ENCODE peak calls at places on chromosomes 5 and 9, in seven cellular contexts. I is neuronal stem cell, H is heart right ventricle, S is colonic mucosa, X is hepatocyte, J is pancreas, Z is GM23248. O is an unnamed sample. For H3K4me1, the result is how much of the 10 kb centered on the place peaks cover.

GRCh38 chr9:91186311-91187101 is 175.2 kb downstream of the AUH start:
- DNase-seq in I (no peak), H (no peak), S (no peak), X (no peak), J (no peak), Z (peak), O (peak)

GRCh38 chr9:97704327-97704677 is 7.2 kb upstream of the XPA start:
- DNase-seq in I (no peak), H (no peak), S (no peak), X (no peak), J (no peak), Z (peak), O (no peak)

GRCh38 chr5:154863291-154864080 is 5.1 kb downstream of the CNOT8 start:
- DNase-seq in I (no peak), H (no peak), S (no peak), X (no peak), J (no peak), Z (no peak), O (no peak)

GRCh38 chr5:87081511-87082372 is 185.9 kb upstream of the RASA1 start:
- DNase-seq in I (no peak), H (no peak), S (peak), X (no peak), J (no peak), Z (no peak), O (peak)

GRCh38 chr9:136925414-136926153 is 19.0 kb downstream of the FBXW5 start:
- DNase-seq in I (no peak), H (peak), S (no peak), X (peak), J (no peak), Z (no peak), O (no peak)

GRCh38 chr9:22279621-22280020 is 167.0 kb upstream of the DMRTA1 start:
- DNase-seq in I (no peak), H (no peak), S (no peak), X (no peak), J (no peak), Z (peak), O (no peak)

GRCh38 chr5:38725419-38725865 is 120.4 kb upstream of the OSMR start:
- DNase-seq in I (peak), H (no peak), S (no peak), X (no peak), J (no peak), Z (no peak), O (no peak)

GRCh38 chr9:130756460-130757152 is 63.0 kb downstream of the EXOSC2 start:
- DNase-seq in I (no peak), H (no peak), S (no peak), X (no peak), J (no peak), Z (no peak), O (no peak)

GRCh38 chr5:158921441-158922262 is 178.1 kb downstream of the EBF1 start:
- DNase-seq in I (no peak), H (no peak), S (no peak), X (no peak), J (no peak), Z (peak), O (no peak)

GRCh38 chr9:38360880-38361836 is 31.3 kb upstream of the ALDH1B1 start:
- DNase-seq in I (no peak), H (no peak), S (no peak), X (no peak), J (no peak), Z (no peak), O (no peak)

GRCh38 chr5:168291281-168291960 is at the start of gene WWC1:
- DNase-seq in I (no peak), H (peak), S (peak), X (peak), J (peak), Z (peak), O (peak)

GRCh38 chr5:21810737-21811316 is 1042.3 kb downstream of the CDH12 start:
- DNase-seq in I (peak), H (no peak), S (no peak), X (peak), J (no peak), Z (peak), O (no peak)

GRCh38 chr5:159206818-159207217 is 2.5 kb downstream of the RNF145 start:
- DNase-seq in I (no peak), H (no peak), S (no peak), X (no peak), J (no peak), Z (peak), O (no peak)

GRCh38 chr9:113222482-113222841 is 1.1 kb downstream of the SLC31A1 start:
- DNase-seq in I (no peak), H (no peak), S (peak), X (peak), J (peak), Z (peak), O (no peak)

GRCh38 chr5:135188233-135188909 is 154.3 kb upstream of the PITX1 start:
- DNase-seq in I (no peak), H (no peak), S (no peak), X (no peak), J (no peak), Z (no peak), O (no peak)

GRCh38 chr5:127878174-127878750 is 175.1 kb downstream of the CCDC192 start:
- DNase-seq in I (peak), H (peak), S (peak), X (peak), J (peak), Z (peak), O (peak)

GRCh38 chr5:174307031-174307408 is 261.5 kb downstream of the NSG2 start:
- DNase-seq in I (no peak), H (no peak), S (no peak), X (no peak), J (no peak), Z (no peak), O (no peak)

GRCh38 chr5:87074934-87075541 is 192.6 kb upstream of the RASA1 start:
- DNase-seq in I (no peak), H (no peak), S (peak), X (no peak), J (no peak), Z (no peak), O (no peak)

GRCh38 chr9:107705521-107705920 is 216.0 kb upstream of the KLF4 start:
- DNase-seq in I (no peak), H (no peak), S (no peak), X (no peak), J (no peak), Z (no peak), O (no peak)

GRCh38 chr9:107707419-107707837 is 217.9 kb upstream of the KLF4 start:
- DNase-seq in I (no peak), H (no peak), S (no peak), X (peak), J (no peak), Z (peak), O (no peak)

GRCh38 chr9:107706706-107707105 is 217.1 kb upstream of the KLF4 start:
- DNase-seq in I (no peak), H (no peak), S (no peak), X (no peak), J (no peak), Z (no peak), O (no peak)

GRCh38 chr9:107708786-107709185 is 219.2 kb upstream of the KLF4 start:
- DNase-seq in I (no peak), H (no peak), S (no peak), X (no peak), J (no peak), Z (no peak), O (no peak)

DNA sequence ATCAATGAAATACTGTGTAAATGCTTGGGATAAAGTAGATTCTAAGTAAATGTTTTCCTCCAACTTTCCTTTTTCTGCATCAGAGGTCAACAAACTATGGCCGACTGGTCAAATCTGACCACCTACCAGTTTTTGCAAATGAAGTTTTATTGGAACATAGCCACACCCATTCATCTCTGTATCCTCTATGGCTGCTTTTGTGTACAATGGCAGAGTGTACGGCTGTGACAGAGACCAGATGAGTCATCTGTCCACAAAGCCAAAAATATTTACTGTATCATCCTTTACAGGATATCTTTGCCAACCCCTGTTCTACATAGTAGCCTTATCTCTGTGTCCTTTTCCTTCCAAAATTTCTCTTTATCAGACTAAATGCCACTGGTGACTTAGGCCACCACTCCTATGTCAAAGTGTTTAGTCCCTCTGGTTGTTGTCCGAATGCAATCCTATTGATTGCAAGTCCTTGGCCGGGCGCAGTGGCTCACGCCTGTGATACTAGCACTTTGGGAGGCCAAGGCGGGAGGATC is 218.4 kb upstream of the KLF4 start:
- DNase-seq in I (no peak), H (no peak), S (no peak), X (no peak), J (no peak), Z (peak), O (no peak)
- H3K4me1 ChIP-seq in I (under half), H (under half), S (under half), X (under half), J (under half), Z (under half), O (under half)

DNA sequence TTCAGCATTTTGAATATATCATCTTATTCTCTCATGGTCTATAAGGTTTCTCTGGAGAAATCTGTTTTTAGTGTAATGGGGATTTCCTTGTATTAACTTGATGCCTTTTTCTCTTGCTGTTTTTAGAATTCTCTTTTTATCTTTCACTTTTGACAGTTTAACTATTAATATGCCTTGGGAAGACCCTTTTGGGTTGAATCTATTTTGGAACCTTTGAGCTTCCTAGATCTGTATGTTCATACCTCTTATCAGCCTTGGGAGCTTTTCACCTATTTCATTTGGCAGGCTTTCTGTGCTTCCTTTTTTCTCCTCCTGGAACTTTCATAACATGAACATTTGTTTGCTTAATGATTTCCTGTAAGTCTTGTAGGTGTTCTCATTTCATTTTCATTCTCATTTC is 22.2 kb downstream of the RCL1 start:
- DNase-seq in I (no peak), H (no peak), S (no peak), X (no peak), J (no peak), Z (no peak), O (no peak)
- H3K27ac ChIP-seq in I (no peak), H (no peak), S (peak), X (no peak), J (no peak), Z (no peak), O (no peak)

DNA sequence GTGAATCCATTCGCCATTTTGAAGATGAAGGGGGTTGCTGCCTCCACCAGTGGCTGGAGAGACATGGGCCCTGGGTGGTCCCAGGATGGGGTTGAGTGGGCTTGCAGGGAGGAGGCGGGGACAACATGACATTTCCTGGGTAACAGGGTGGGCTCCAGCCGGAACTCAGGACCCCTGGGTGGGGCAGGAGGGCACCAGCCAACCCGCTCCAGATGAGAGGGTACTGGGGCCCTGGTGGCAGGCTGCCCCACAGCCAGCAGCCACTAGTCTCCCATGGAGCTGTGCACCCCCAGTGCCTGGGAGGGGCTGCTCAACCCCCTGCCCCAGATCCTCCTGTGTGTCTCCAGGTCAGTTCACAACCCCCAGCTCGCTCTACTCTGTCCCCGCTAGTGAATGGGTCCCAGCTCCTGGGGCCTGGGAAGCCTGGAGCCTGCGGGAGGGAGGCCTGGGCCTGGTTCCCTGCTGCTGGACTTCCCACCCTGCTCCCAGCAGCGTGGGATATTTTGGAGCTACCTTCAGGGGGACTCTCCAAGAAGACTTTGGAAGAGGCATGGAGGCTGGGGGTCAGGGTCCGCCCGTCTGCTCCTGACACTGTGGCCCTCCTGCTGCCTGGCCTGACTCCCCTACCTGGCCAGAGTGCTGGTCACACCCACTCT is 55.9 kb downstream of the AHRR start:
- DNase-seq in I (no peak), H (no peak), S (peak), X (no peak), J (no peak), Z (no peak), O (no peak)
- H3K4me1 ChIP-seq in I (under half), H (under half), S (under half), X (under half), J (under half), Z (under half), O (under half)

GRCh38 chr5:180290568-180291233 is 1.2 kb downstream of the MAPK9 start:
- DNase-seq in I (no peak), H (no peak), S (peak), X (no peak), J (no peak), Z (no peak), O (no peak)
- H3K27ac ChIP-seq in I (no peak), H (no peak), S (no peak), X (no peak), J (peak), Z (no peak), O (no peak)

DNA sequence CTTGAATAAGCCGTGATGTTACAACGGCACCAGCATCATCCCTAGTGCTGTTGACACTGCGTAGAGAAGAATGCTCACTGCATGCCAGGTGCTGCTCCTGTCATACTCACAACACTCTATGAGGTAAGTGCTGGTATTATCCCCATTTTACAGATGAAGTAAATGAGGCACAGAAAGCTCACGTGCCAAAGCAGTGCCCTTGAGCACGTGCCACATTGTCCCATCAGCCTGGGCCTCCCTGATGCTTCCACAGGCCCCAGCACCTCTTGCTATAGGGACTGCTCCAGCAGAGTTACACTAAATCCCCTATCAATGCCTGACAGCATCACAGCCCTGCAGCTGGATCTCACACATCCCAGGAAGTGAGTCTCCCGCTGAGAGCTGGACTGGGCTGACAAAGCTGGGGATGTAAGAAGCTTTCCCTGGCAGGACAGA is 216.1 kb downstream of the FSTL4 start:
- DNase-seq in I (peak), H (no peak), S (no peak), X (no peak), J (no peak), Z (no peak), O (peak)
- H3K4me1 ChIP-seq in I (under half), H (under half), S (under half), X (under half), J (under half), Z (under half), O (under half)

O was measured in lung.